ENCODE peak calls at places on chromosomes 16 and 17, in four cellular contexts. Q, H, W and J are unnamed samples.

GRCh38 chr17:42804918-42805367 is 6.3 kb downstream of the CNTD1 start:
- DNase-seq in Q (no peak), H (no peak), W (no peak), J (no peak)

GRCh38 chr16:78697426-78697825 is 598.0 kb downstream of the WWOX start:
- DNase-seq in H (no peak), Q (no peak), W (no peak), J (no peak)

GRCh38 chr16:78230832-78231231 is 131.4 kb downstream of the WWOX start:
- DNase-seq in W (no peak), H (no peak), Q (no peak), J (no peak)

GRCh38 chr17:56260421-56260820 is 107.1 kb downstream of the ANKFN1 start:
- DNase-seq in H (no peak), W (no peak), Q (no peak), J (no peak)

GRCh38 chr16:85286066-85286712 is 173.9 kb upstream of the CIBAR2 start:
- DNase-seq in Q (no peak), H (peak), W (no peak), J (peak)

GRCh38 chr17:64741924-64742670 is 80.0 kb upstream of the SMURF2 start:
- DNase-seq in H (no peak), W (no peak), Q (no peak), J (peak)

GRCh38 chr16:65178151-65178550 is 56.3 kb upstream of the CDH11 start:
- DNase-seq in Q (no peak), W (no peak), H (no peak), J (no peak)

GRCh38 chr16:66717112-66717675 is 20.7 kb upstream of the CMTM4 start:
- DNase-seq in W (no peak), H (no peak), Q (no peak), J (no peak)

GRCh38 chr17:4136373-4136772 is 6.5 kb downstream of the ZZEF1 start:
- DNase-seq in Q (no peak), H (no peak), W (no peak), J (no peak)

GRCh38 chr16:74623214-74623842 is 16.4 kb upstream of the GLG1 start:
- DNase-seq in H (no peak), W (no peak), Q (no peak), J (peak)

GRCh38 chr16:11032922-11033291 is 88.5 kb downstream of the CLEC16A start:
- DNase-seq in W (peak), Q (no peak), H (no peak), J (peak)

GRCh38 chr17:56707312-56708219 is 114.1 kb downstream of the NOG start:
- DNase-seq in H (no peak), Q (no peak), W (no peak), J (no peak)

GRCh38 chr16:73074399-73074798 is 26.5 kb upstream of the ZFHX3 start:
- DNase-seq in H (no peak), Q (no peak), W (no peak), J (no peak)

GRCh38 chr17:76529224-76529642 is 8.3 kb downstream of the CYGB start:
- DNase-seq in W (peak), Q (no peak), H (peak), J (peak)

GRCh38 chr16:29663829-29664132 is 734 bp downstream of the SPN start:
- DNase-seq in Q (no peak), W (no peak), H (no peak), J (no peak)

GRCh38 chr16:83917152-83918120 is 18.5 kb downstream of the MLYCD start:
- DNase-seq in W (no peak), H (no peak), Q (no peak), J (no peak)

GRCh38 chr16:21599994-21600773 is 807 bp downstream of the METTL9 start:
- DNase-seq in W (no peak), Q (no peak), H (no peak), J (no peak)

GRCh38 chr17:44219126-44219635 is 294 bp downstream of the UBTF start:
- DNase-seq in W (peak), Q (no peak), H (peak), J (peak)

GRCh38 chr17:61904094-61904710 is 23.6 kb downstream of the INTS2 start:
- DNase-seq in W (no peak), Q (no peak), H (no peak), J (no peak)

GRCh38 chr17:10871914-10872313 is 34.0 kb upstream of the PIRT start:
- DNase-seq in W (no peak), Q (no peak), H (no peak), J (no peak)

GRCh38 chr16:83402969-83403368 is 404.8 kb upstream of the HSBP1 start:
- DNase-seq in W (no peak), Q (no peak), H (no peak), J (no peak)

GRCh38 chr17:74132354-74132753 is 71.1 kb upstream of the RPL38 start:
- DNase-seq in H (no peak), W (no peak), Q (no peak), J (no peak)

GRCh38 chr17:19573075-19573474 is 39.4 kb downstream of the SLC47A1 start:
- DNase-seq in H (no peak), W (no peak), Q (no peak), J (no peak)

GRCh38 chr17:67066717-67067116 is 22.4 kb downstream of the CACNG1 start:
- DNase-seq in Q (no peak), H (no peak), W (no peak), J (no peak)

GRCh38 chr17:50518265-50519023 is 10.2 kb downstream of the MYCBPAP start:
- DNase-seq in Q (no peak), H (peak), W (peak), J (no peak)

GRCh38 chr16:84131118-84131517 is 13.9 kb downstream of the HSDL1 start:
- DNase-seq in H (no peak), W (no peak), Q (no peak), J (no peak)

GRCh38 chr16:30473231-30474061 is 904 bp downstream of the ITGAL start:
- DNase-seq in Q (no peak), W (no peak), H (no peak), J (no peak)

GRCh38 chr16:81940781-81941560 is 70.3 kb downstream of the SDR42E1 start:
- DNase-seq in Q (peak), H (no peak), W (no peak), J (no peak)

GRCh38 chr16:84593825-84594724 is 23.8 kb downstream of the COTL1 start:
- DNase-seq in W (no peak), H (no peak), Q (no peak), J (no peak)

GRCh38 chr16:79601092-79601977 is 798 bp upstream of the MAF start:
- DNase-seq in Q (no peak), W (peak), H (no peak), J (peak)

GRCh38 chr17:38550661-38551060 is 55.1 kb downstream of the SRCIN1 start:
- DNase-seq in W (no peak), H (no peak), Q (no peak), J (no peak)

GRCh38 chr17:6507535-6507934 is 48.8 kb downstream of the PITPNM3 start:
- DNase-seq in Q (peak), H (no peak), W (peak), J (peak)

GRCh38 chr17:8192070-8192815 is 2.3 kb upstream of the BORCS6 start:
- DNase-seq in W (peak), H (peak), Q (no peak), J (peak)

GRCh38 chr17:79220201-79220714 is 145.6 kb downstream of the ENGASE start:
- DNase-seq in Q (no peak), W (no peak), H (no peak), J (no peak)

GRCh38 chr16:29230671-29231091 is 175.8 kb downstream of the NPIPB11 start:
- DNase-seq in Q (no peak), H (no peak), W (peak), J (peak)

GRCh38 chr17:61385869-61386245 is 13.8 kb upstream of the TBX2 start:
- DNase-seq in W (no peak), Q (no peak), H (no peak), J (no peak)

GRCh38 chr16:70679653-70680494 is 6.0 kb downstream of the MTSS2 start:
- DNase-seq in Q (no peak), W (peak), H (no peak), J (no peak)

GRCh38 chr16:70680495-70681381 is 5.1 kb downstream of the MTSS2 start:
- DNase-seq in H (no peak), Q (no peak), W (peak), J (no peak)

GRCh38 chr16:70682239-70683145 is 3.4 kb downstream of the MTSS2 start:
- DNase-seq in W (peak), H (no peak), Q (no peak), J (no peak)

GRCh38 chr16:70683146-70683944 is 2.5 kb downstream of the MTSS2 start:
- DNase-seq in H (no peak), W (peak), Q (no peak), J (no peak)

DNA sequence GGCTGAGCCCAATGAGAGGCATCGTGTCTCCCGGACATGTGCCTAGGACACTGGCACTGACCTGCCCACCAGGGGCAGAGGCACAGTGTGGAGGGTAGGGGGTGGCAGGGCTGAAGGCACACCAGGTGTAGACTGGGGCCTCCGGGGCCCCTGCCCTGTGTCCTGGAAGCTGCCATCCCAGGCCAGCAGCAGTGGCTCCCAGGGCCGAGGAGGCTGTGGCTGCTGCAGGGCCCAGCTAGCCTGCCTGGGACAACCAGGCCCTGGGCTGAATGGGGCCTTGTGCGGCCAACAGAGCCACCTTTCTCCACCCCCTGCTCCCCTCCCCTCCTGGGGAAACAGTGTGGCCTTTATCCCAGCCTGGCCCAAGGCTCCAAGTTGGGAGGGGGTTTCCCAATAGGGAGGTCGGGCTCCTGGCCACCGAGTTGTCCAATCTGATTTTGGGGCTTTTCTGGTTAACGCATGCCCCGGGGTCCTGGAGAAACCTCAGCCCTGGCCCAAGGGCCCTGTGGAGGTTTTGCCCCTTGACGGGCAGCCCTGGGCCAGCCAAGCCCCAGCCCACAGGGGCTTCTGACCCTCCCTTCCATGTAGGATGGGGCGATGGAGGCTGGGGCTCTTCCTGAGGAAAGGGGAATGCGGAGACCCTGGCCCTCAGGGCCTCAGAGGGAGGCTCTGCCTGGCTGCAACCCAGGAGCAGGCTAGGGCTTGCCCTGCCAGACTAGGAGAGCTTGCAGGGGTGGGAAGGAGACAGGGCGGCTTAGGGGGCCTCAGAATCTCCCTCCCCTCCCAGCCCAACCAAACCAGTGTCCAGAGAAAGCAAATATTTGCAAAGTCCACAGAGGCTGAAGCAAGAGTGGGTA is 4.2 kb downstream of the MTSS2 start:
- DNase-seq in W (peak), Q (no peak), H (no peak), J (no peak)
- TF ChIP-seq CTCF in W (no peak), Q (no peak), H (no peak), J (no peak)

GRCh38 chr17:17724991-17725852 is 44.0 kb downstream of the RAI1 start:
- DNase-seq in Q (no peak), W (no peak), H (no peak), J (no peak)
- H3K4me3 ChIP-seq in Q (no peak), W (peak), H (peak), J (no peak)

DNA sequence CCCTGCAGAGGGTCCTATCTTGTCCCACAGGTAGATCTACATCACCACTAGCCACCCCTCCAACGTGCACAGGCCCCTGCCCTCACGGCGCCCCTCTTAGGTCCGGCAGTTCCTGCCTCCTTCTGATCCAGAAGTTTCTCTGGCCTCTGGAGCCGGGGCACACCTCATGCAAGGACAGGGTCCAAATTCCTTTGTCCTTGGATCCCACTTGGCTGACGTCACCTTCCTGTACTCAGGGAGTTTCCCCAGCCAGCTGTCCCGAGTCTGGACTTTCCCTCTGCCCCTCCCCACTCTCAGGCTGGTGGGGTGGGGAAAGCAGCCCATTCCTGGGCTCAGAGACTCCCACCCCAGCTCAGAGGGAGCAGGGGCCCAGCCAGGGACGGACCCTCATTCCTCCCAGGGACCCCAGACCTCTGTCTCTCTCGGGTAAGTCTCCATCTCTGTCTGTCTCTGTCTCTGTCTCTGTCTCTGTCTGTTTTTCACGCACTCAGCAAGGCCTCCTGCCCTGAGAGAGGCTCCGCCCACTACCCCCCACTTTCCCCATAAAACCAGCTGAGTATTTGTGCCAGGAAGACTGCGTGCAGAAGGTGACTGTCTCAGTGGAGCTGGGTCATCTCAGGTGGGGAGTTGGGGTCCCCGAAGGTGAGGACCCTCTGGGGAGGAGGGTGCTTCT is at the start of gene IL32:
- DNase-seq in Q (no peak), W (peak), H (no peak), J (no peak)
- TF ChIP-seq POLR2A in Q (no peak), W (no peak), H (no peak), J (no peak)

DNA sequence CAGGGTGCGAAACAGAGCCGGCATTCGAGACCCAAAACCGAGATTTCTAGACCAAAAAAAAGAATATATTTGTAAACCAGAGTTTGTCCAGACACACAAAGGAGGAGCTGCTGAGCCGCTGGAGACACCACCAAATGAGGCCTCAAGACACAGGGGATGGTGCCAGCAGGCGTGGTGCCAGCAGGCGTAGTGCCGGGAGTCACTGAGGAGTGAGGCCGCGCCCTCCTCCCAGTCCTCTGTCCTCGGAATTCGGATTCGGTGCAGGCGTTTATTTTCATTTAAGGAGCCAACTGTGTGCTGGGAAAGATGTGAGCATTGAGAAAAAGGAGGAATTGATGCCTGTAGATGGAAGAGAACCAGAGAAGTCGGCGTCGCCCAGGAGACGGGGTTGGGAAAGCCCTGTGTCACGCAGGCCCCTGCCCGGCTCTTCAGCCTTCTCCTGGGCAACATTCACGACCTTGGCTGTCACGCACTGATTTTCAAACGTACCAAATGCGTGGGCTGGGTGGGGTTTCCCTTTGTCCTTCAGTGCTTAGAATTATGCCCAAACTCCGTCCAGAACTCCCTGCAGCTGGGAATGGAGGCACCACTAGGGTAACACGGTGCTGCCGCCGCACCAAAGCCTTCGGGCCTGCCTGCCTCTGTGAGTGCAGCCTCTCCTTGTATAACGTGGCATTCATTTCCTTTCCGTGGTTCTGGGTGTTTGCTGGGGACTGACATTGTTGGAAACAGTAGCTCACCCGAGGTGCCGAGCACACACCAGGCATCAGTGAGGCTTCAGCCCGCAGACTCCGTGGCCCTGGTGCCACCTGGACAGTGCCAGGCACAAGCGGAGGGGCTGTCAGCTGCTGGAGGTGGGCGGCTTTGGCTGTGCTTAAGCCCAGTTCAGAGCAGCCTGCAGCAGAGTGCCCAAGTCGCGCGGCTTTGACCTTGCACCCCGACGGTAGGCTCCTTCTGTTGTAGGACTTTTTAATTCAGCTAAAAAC is 49.0 kb upstream of the CHMP6 start:
- DNase-seq in H (peak), Q (no peak), W (peak), J (peak)
- TF ChIP-seq CTCF in H (no peak), Q (no peak), W (no peak), J (no peak)

GRCh38 chr16:15853021-15853420 is 3.8 kb downstream of the MYH11 start:
- DNase-seq in Q (no peak), W (no peak), H (no peak), J (peak)
- H3K4me3 ChIP-seq in Q (no peak), W (peak), H (no peak), J (no peak)

DNA sequence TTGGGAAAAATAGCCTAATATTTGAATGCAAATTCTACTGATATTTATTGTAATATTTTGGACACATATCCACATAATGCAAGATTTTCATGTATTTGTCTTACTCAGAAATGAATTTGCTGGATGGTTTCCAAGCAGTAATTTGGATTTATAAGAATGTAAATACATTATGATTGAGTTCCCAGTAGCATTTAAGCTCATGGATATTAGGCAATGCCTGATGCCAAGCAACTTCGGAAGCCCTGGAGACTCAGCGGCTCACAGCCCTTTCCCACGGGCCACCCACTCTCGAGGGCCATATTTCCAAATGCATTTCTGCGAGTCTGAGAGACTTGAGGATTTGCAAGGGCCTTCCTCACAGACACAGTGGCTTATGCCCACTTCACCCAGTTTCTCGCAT is 62.1 kb upstream of the MYOCD start:
- DNase-seq in Q (no peak), W (no peak), H (no peak), J (no peak)
- TF ChIP-seq POLR2A in Q (no peak), W (no peak), H (no peak), J (no peak)

GRCh38 chr16:4339909-4340308 is 11.2 kb downstream of the PAM16 start:
- DNase-seq in W (peak), Q (no peak), H (no peak), J (no peak)
- TF ChIP-seq CTCF in W (no peak), Q (no peak), H (no peak), J (no peak)